ENCODE peak calls at places on chromosomes 6 and 20, in seven cellular contexts. G is activated gamma-delta T cell treated with anti-CD3 and anti-CD28 coated beads, Interleukin-2, amount 50 U/mL, for 16 hours; T is right cardiac atrium; R is H7; U is A673; L is hippocampal formation; W is Daoy. Q is an unnamed sample.

GRCh38 chr20:58480455-58481356 is 34.5 kb downstream of the APCDD1L start:
- DNase-seq in G (no peak), T (no peak), R (no peak), U (no peak), L (no peak), W (no peak), Q (no peak)

GRCh38 chr20:63457737-63458136 is 14.7 kb downstream of the KCNQ2 start:
- DNase-seq in G (no peak), T (no peak), R (no peak), U (peak), L (no peak), W (peak), Q (peak)

GRCh38 chr6:56495654-56496053 is 147.0 kb downstream of the DST start:
- DNase-seq in G (no peak), T (no peak), R (no peak), U (no peak), L (no peak), W (no peak), Q (no peak)

GRCh38 chr6:31631681-31632278 is 11.3 kb downstream of the PRRC2A start:
- DNase-seq in G (no peak), T (no peak), R (no peak), U (no peak), L (no peak), W (no peak), Q (no peak)

GRCh38 chr6:33770116-33770832 is 18.7 kb downstream of the LEMD2 start:
- DNase-seq in G (no peak), T (no peak), R (peak), U (no peak), L (no peak), W (no peak), Q (no peak)

GRCh38 chr6:39899540-39900295 is 34.5 kb downstream of the MOCS1 start:
- DNase-seq in G (no peak), T (no peak), R (no peak), U (no peak), L (no peak), W (no peak), Q (no peak)

GRCh38 chr6:112382778-112383177 is 35.6 kb downstream of the RFPL4B start:
- DNase-seq in G (no peak), T (no peak), R (no peak), U (no peak), L (no peak), W (no peak), Q (no peak)

GRCh38 chr6:33314943-33315752 is 1.3 kb upstream of the TAPBP start:
- DNase-seq in G (no peak), T (peak), R (peak), U (peak), L (no peak), W (no peak), Q (peak)

GRCh38 chr20:60974022-60974421 is 278.0 kb upstream of the CDH4 start:
- DNase-seq in G (no peak), T (no peak), R (no peak), U (no peak), L (no peak), W (peak), Q (no peak)

GRCh38 chr6:41545174-41545702 is 943 bp upstream of the FOXP4 start:
- DNase-seq in G (no peak), T (no peak), R (peak), U (peak), L (no peak), W (no peak), Q (no peak)

GRCh38 chr20:50837532-50838321 is 42.9 kb downstream of the BCAS4 start:
- DNase-seq in G (no peak), T (peak), R (no peak), U (peak), L (no peak), W (peak), Q (no peak)

GRCh38 chr6:96089173-96089572 is 73.4 kb downstream of the FUT9 start:
- DNase-seq in G (no peak), T (no peak), R (peak), U (peak), L (no peak), W (no peak), Q (no peak)

GRCh38 chr20:34806255-34806654 is 19.2 kb downstream of the NCOA6 start:
- DNase-seq in G (no peak), T (no peak), R (no peak), U (peak), L (no peak), W (no peak), Q (no peak)